ENCODE peak calls at places on chromosomes 3 and 15, in five cellular contexts. One of them, this sample, is unnamed. For H3K4me1, the result is how much of the 10 kb centered on the place peaks cover.

GRCh38 chr3:189655617-189656016 is 24.4 kb downstream of the TP63 start:
- DNase-seq in esophagus squamous epithelium: no peak
- DNase-seq in uterus: no peak
- DNase-seq in lung: no peak
- DNase-seq in fibroblast of lung: no peak
- DNase-seq in this sample: no peak

GRCh38 chr15:72358532-72359180 is 17.2 kb downstream of the HEXA start:
- DNase-seq in uterus: peak
- DNase-seq in lung: peak
- DNase-seq in esophagus squamous epithelium: peak
- DNase-seq in fibroblast of lung: peak
- DNase-seq in this sample: no peak

GRCh38 chr15:101439920-101440319 is 49.6 kb downstream of the PCSK6 start:
- DNase-seq in fibroblast of lung: peak
- DNase-seq in lung: no peak
- DNase-seq in esophagus squamous epithelium: no peak
- DNase-seq in uterus: no peak
- DNase-seq in this sample: no peak

GRCh38 chr15:40342421-40343313 is 1.9 kb upstream of the CCDC9B start:
- DNase-seq in fibroblast of lung: peak
- DNase-seq in lung: no peak
- DNase-seq in uterus: no peak
- DNase-seq in esophagus squamous epithelium: no peak
- DNase-seq in this sample: no peak

GRCh38 chr3:51748327-51748726 is 30.7 kb downstream of the IQCF6 start:
- DNase-seq in esophagus squamous epithelium: no peak
- DNase-seq in uterus: no peak
- DNase-seq in lung: no peak
- DNase-seq in fibroblast of lung: no peak
- DNase-seq in this sample: no peak

GRCh38 chr3:87855626-87856025 is 203.2 kb downstream of the CGGBP1 start:
- DNase-seq in esophagus squamous epithelium: no peak
- DNase-seq in fibroblast of lung: peak
- DNase-seq in uterus: no peak
- DNase-seq in lung: no peak
- DNase-seq in this sample: no peak

GRCh38 chr3:123685780-123686179 is 100.9 kb upstream of the HACD2 start:
- DNase-seq in lung: no peak
- DNase-seq in esophagus squamous epithelium: no peak
- DNase-seq in uterus: no peak
- DNase-seq in fibroblast of lung: no peak
- DNase-seq in this sample: no peak

GRCh38 chr15:90062023-90062728 is 40.1 kb downstream of the IDH2 start:
- DNase-seq in fibroblast of lung: peak
- DNase-seq in uterus: peak
- DNase-seq in esophagus squamous epithelium: no peak
- DNase-seq in lung: peak
- DNase-seq in this sample: peak

GRCh38 chr15:49460411-49460941 is 37.4 kb downstream of the FGF7 start:
- DNase-seq in lung: no peak
- DNase-seq in uterus: no peak
- DNase-seq in esophagus squamous epithelium: no peak
- DNase-seq in fibroblast of lung: no peak
- DNase-seq in this sample: no peak

GRCh38 chr3:52311567-52312119 is 4.5 kb upstream of the DNAH1 start:
- DNase-seq in esophagus squamous epithelium: no peak
- DNase-seq in lung: no peak
- DNase-seq in uterus: no peak
- DNase-seq in fibroblast of lung: no peak
- DNase-seq in this sample: no peak

GRCh38 chr3:27428446-27428845 is 55.7 kb downstream of the SLC4A7 start:
- DNase-seq in uterus: no peak
- DNase-seq in esophagus squamous epithelium: no peak
- DNase-seq in lung: no peak
- DNase-seq in fibroblast of lung: no peak
- DNase-seq in this sample: no peak
- H3K4me3 ChIP-seq in uterus: no peak
- H3K4me3 ChIP-seq in esophagus squamous epithelium: no peak
- H3K4me3 ChIP-seq in lung: no peak
- H3K4me3 ChIP-seq in fibroblast of lung: no peak
- H3K4me3 ChIP-seq in this sample: no peak

DNA sequence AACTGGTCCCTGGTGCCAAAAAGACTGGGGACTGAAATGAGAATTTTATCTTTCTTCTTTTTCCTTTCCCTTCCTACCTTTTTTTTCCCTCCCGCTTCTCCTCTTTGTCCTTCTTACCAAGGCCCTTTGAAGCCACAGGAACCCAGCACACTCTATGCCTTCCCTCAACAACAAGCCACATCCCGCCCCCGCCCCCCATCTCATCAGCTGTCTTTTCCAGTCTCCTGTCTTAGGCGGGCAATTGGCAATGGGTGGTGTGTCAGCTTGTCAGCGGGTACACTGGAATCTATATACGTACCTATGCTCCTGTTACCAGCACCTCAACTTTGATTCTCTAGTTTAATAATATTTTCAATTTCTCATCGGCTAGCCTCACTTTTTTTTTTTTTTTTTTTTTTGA is 56.3 kb upstream of the CHD2 start:
- DNase-seq in esophagus squamous epithelium: no peak
- DNase-seq in fibroblast of lung: no peak
- DNase-seq in lung: no peak
- DNase-seq in uterus: no peak
- DNase-seq in this sample: no peak
- H3K4me1 ChIP-seq in esophagus squamous epithelium: under half
- H3K4me1 ChIP-seq in fibroblast of lung: under half
- H3K4me1 ChIP-seq in lung: under half
- H3K4me1 ChIP-seq in uterus: under half
- H3K4me1 ChIP-seq in this sample: under half

DNA sequence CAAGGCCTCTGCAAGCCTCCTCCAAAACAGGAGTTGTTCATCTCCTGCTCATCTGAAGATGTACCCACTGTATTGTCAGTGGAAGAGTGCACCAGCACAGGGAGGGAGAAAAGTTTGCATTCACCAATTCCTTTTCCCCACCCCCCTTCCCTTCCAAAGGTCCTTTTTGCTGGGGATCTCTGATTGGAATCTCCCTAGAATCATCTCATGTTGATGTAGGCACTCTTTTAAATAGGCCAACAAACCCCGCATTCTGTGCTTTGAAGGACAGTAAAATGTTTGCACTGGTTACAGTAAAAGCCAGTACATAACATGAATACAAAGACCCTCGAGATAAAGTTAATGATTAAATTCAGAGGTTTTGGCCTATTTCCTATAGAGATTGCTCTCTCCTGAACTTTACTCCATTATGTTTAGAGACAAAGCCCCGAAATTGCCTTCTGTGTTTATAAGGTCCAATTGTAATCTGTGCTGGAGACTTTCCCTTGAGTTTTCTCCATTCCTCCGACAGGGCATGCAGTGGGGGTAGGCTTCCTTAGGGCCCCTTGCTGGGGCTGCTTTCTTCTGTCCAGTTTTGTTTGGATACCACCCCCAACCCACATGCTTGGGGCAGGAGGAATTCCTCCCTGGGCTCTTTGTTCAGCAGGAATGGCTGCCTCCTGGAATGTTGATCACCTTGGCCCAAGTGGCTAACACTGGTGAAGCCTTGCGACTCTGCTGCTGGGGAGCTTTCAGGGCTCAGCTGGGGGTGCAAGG is 22.5 kb downstream of the TRIM71 start:
- DNase-seq in lung: no peak
- DNase-seq in esophagus squamous epithelium: no peak
- DNase-seq in fibroblast of lung: no peak
- DNase-seq in uterus: no peak
- DNase-seq in this sample: no peak
- H3K4me3 ChIP-seq in lung: no peak
- H3K4me3 ChIP-seq in esophagus squamous epithelium: no peak
- H3K4me3 ChIP-seq in fibroblast of lung: no peak
- H3K4me3 ChIP-seq in uterus: no peak
- H3K4me3 ChIP-seq in this sample: no peak

DNA sequence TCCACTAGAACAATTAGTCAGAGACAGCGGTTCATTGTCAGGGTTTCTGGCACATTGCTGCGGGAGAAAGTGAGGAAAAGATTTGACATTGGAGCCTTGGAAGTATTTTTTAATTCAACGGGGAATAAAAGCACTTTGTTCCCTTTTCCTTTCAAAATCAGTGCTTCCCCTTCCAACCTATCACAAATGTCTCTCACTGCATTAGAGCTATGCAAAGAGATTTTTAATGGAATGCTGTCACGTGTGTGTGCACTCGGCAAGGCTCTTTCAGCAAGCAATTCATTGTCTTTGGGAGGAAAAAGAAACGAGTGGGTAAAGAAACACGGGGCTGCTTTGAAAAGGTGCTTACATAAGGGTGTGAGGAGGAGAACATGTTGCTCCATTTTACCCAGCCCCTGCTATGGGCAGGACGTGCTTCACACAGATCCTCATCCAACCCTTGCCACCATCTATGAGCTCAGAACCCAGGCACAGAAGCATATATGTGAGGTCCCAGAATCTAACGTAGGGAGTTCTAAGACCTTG is 490.4 kb upstream of the PROK2 start:
- DNase-seq in esophagus squamous epithelium: no peak
- DNase-seq in uterus: no peak
- DNase-seq in fibroblast of lung: peak
- DNase-seq in lung: no peak
- DNase-seq in this sample: no peak
- H3K4me1 ChIP-seq in esophagus squamous epithelium: half or more
- H3K4me1 ChIP-seq in uterus: under half
- H3K4me1 ChIP-seq in fibroblast of lung: under half
- H3K4me1 ChIP-seq in lung: under half
- H3K4me1 ChIP-seq in this sample: under half

GRCh38 chr3:4138784-4139431 is 164.3 kb upstream of the SETMAR start:
- DNase-seq in esophagus squamous epithelium: no peak
- DNase-seq in lung: no peak
- DNase-seq in fibroblast of lung: no peak
- DNase-seq in uterus: no peak
- DNase-seq in this sample: no peak
- H3K4me3 ChIP-seq in esophagus squamous epithelium: no peak
- H3K4me3 ChIP-seq in lung: no peak
- H3K4me3 ChIP-seq in fibroblast of lung: no peak
- H3K4me3 ChIP-seq in uterus: no peak
- H3K4me3 ChIP-seq in this sample: no peak

GRCh38 chr3:107660316-107660976 is 137.7 kb downstream of the BBX start:
- DNase-seq in esophagus squamous epithelium: no peak
- DNase-seq in fibroblast of lung: no peak
- DNase-seq in lung: no peak
- DNase-seq in uterus: no peak
- DNase-seq in this sample: no peak
- H3K4me1 ChIP-seq in esophagus squamous epithelium: under half
- H3K4me1 ChIP-seq in fibroblast of lung: under half
- H3K4me1 ChIP-seq in lung: under half
- H3K4me1 ChIP-seq in uterus: under half
- H3K4me1 ChIP-seq in this sample: under half

GRCh38 chr3:153090973-153091372 is 71.1 kb upstream of the RAP2B start:
- DNase-seq in uterus: no peak
- DNase-seq in lung: no peak
- DNase-seq in esophagus squamous epithelium: no peak
- DNase-seq in fibroblast of lung: no peak
- DNase-seq in this sample: no peak
- H3K4me3 ChIP-seq in uterus: no peak
- H3K4me3 ChIP-seq in lung: no peak
- H3K4me3 ChIP-seq in esophagus squamous epithelium: no peak
- H3K4me3 ChIP-seq in fibroblast of lung: no peak
- H3K4me3 ChIP-seq in this sample: no peak

DNA sequence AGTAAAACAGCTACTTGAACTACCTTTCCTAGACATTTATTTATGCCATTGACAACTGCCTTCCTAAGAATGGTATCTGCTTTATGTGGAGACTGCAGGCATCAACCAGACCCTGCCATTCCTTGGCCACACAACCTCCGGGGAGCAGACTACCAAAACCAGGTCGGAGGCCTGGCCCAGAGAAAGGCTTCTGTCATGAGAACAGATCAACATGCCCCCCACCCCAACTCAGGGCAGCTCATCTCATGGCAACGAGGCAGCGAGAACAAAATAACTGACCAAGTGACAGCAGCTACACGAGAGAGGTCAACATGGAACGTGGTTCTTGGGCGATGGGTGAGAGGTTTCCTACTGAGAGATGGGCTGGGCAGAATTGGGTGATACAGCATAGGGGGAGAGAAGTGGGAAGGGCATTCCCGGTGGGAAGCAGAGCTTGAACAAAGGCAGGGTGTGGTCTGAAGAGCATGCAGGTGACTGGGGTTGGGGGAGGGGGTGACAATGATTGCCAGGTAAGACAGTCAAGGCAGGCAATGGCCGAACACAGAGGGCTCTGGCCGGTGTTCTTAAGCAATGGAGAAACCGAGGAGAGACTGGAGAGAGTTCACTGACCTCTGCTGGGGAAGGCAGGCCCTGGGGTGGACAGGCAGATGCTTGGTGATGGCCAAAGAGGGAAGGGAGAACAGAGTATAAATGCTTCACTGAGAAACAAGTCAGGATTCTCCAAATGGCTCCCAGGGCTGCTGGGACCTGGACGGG is 33.9 kb downstream of the CCDC12 start:
- DNase-seq in esophagus squamous epithelium: no peak
- DNase-seq in fibroblast of lung: no peak
- DNase-seq in uterus: no peak
- DNase-seq in lung: no peak
- DNase-seq in this sample: no peak
- H3K4me1 ChIP-seq in esophagus squamous epithelium: half or more
- H3K4me1 ChIP-seq in fibroblast of lung: under half
- H3K4me1 ChIP-seq in uterus: under half
- H3K4me1 ChIP-seq in lung: under half
- H3K4me1 ChIP-seq in this sample: under half

DNA sequence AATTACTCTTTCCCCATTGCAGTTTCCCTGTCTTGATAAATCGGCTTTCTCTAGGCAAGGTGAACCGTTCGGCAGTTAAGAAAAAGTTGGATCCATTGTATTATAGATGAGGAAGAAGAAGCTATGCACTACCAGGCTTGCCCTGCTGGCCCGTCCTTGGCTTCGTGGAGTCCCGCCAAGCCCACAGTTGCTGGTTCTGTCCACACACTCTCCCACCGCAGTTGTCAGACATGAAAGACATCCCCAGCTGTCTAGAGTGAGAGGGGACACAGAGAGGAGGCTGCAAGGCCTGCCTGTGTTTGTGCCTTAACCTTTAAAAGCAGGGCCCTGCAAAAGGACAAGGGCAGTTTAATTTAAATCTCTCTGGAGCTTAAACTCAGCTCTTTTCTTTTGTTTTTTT is 47.2 kb upstream of the PLCL2 start:
- DNase-seq in uterus: no peak
- DNase-seq in lung: no peak
- DNase-seq in esophagus squamous epithelium: no peak
- DNase-seq in fibroblast of lung: no peak
- DNase-seq in this sample: no peak
- H3K4me3 ChIP-seq in uterus: no peak
- H3K4me3 ChIP-seq in lung: no peak
- H3K4me3 ChIP-seq in esophagus squamous epithelium: no peak
- H3K4me3 ChIP-seq in fibroblast of lung: no peak
- H3K4me3 ChIP-seq in this sample: no peak

This sample was measured in effector memory CD4-positive, alpha-beta T cell.